ENCODE peak calls at places on chromosomes 6 and 20, in seven cellular contexts. Q is transverse colon; L is left ventricle myocardium inferior; J is adrenal gland; F is naive thymus-derived CD4-positive, alpha-beta T cell; E is endothelial cell of umbilical vein; B is fibroblast of pulmonary artery. G is an unnamed sample.

GRCh38 chr6:33632603-33633039 is 11.5 kb downstream of the ITPR3 start:
- DNase-seq in Q (peak), L (no peak), F (peak), E (peak), B (peak), J (peak), G (peak)

GRCh38 chr6:81978230-81978629 is 225.7 kb upstream of the TENT5A start:
- DNase-seq in Q (no peak), J (no peak), L (no peak), E (no peak), B (no peak), F (no peak), G (no peak)

GRCh38 chr6:11700118-11700718 is 78.4 kb downstream of the ADTRP start:
- DNase-seq in E (peak), J (no peak), F (peak), L (no peak), B (peak), Q (no peak), G (no peak)

GRCh38 chr20:59027746-59028320 is 4.3 kb downstream of the ATP5F1E start:
- DNase-seq in J (no peak), F (no peak), E (no peak), B (peak), Q (no peak), L (no peak), G (no peak)

GRCh38 chr6:103027532-103027931 is 1634.0 kb downstream of the GRIK2 start:
- DNase-seq in F (no peak), Q (no peak), B (no peak), J (no peak), E (no peak), L (no peak), G (no peak)

GRCh38 chr20:35974256-35974655 is 5.9 kb downstream of the CNBD2 start:
- DNase-seq in E (no peak), L (no peak), B (no peak), Q (no peak), J (no peak), F (no peak), G (no peak)

GRCh38 chr20:3082306-3082951 is 2.1 kb downstream of the AVP start:
- DNase-seq in Q (no peak), E (no peak), J (no peak), F (no peak), L (no peak), B (no peak), G (peak)

GRCh38 chr6:116766506-116767176 is 1.1 kb upstream of the FAM162B start:
- DNase-seq in F (no peak), L (no peak), E (no peak), B (no peak), Q (no peak), J (no peak), G (no peak)

GRCh38 chr6:152201134-152201533 is 393.7 kb downstream of the ESR1 start:
- DNase-seq in J (no peak), F (no peak), Q (no peak), B (no peak), E (no peak), L (no peak), G (no peak)

GRCh38 chr6:125129354-125129753 is 24.2 kb upstream of the TPD52L1 start:
- DNase-seq in L (no peak), F (no peak), Q (no peak), B (no peak), J (no peak), E (no peak), G (no peak)
- H3K4me3 ChIP-seq in L (no peak), F (no peak), Q (no peak), B (no peak), J (no peak), E (no peak), G (no peak)

GRCh38 chr20:44581515-44581914 is 864 bp upstream of the PKIG start:
- DNase-seq in F (no peak), J (no peak), L (no peak), B (no peak), E (peak), Q (no peak), G (no peak)

GRCh38 chr20:44583179-44583578 is 800 bp downstream of the PKIG start:
- DNase-seq in B (no peak), E (peak), Q (no peak), J (no peak), L (no peak), F (no peak), G (no peak)

GRCh38 chr20:44580581-44581268 is 1.7 kb upstream of the PKIG start:
- DNase-seq in F (no peak), Q (no peak), J (peak), B (no peak), E (peak), L (no peak), G (no peak)

GRCh38 chr20:44584103-44584690 is 1.8 kb downstream of the PKIG start:
- DNase-seq in F (no peak), L (no peak), E (no peak), J (no peak), B (no peak), Q (no peak), G (no peak)

GRCh38 chr20:44582321-44583025 is at the start of gene PKIG:
- DNase-seq in B (peak), F (no peak), Q (no peak), J (peak), L (no peak), E (peak), G (no peak)
- H3K4me3 ChIP-seq in B (peak), F (no peak), Q (peak), J (no peak), L (peak), E (peak), G (no peak)

GRCh38 chr20:37567671-37568588 is 40.3 kb upstream of the BLCAP start:
- DNase-seq in Q (no peak), E (peak), F (no peak), L (no peak), B (peak), J (no peak), G (no peak)
- H3K4me3 ChIP-seq in Q (no peak), E (no peak), F (no peak), L (no peak), B (no peak), J (no peak), G (no peak)

GRCh38 chr20:57043669-57044268 is 222.7 kb downstream of the BMP7 start:
- DNase-seq in F (no peak), E (no peak), Q (no peak), B (no peak), J (no peak), L (no peak), G (no peak)

GRCh38 chr20:57049298-57049697 is 217.1 kb downstream of the BMP7 start:
- DNase-seq in L (no peak), F (no peak), E (no peak), B (no peak), Q (no peak), J (no peak), G (no peak)

GRCh38 chr20:57051096-57051495 is 215.3 kb downstream of the BMP7 start:
- DNase-seq in Q (no peak), J (no peak), L (no peak), F (no peak), E (no peak), B (no peak), G (no peak)

GRCh38 chr20:57048027-57048869 is 218.2 kb downstream of the BMP7 start:
- DNase-seq in Q (peak), E (no peak), F (peak), L (no peak), B (peak), J (peak), G (peak)

DNA sequence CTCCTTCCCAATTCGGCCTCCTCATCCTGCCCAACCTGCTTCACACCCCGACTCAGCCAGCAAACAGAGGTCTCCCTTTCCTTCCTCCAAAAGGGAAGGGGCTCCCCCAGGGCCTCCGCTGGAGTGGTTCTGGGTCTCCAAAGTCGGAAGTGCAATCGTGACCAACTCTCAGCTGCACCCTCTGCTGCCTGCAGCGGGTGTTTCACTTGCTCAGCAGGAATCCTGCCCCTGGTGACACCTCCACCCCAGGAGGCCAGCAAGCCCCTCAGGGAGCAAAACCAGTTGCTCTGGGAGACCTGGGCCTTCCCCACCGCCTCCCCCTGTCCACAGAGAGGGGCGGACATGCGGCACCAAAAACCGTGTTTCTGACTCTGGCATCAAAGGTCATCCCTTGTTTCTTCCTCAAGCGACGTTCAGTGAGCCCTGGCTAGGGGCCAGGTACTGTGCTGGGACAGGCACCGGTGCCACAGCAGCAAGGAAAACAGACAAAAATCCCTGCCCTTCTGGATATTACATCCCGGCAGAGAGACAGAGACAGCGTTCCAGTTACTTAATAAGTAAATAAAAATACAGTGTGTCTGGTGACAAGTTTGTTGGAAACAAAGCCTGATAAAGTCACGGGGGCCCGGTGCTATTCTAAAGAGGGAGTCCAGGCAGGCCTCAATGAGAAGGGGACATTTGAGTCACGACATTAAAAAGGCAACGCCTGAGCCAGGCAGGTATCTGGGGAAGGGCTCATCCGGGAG is 219.0 kb downstream of the BMP7 start:
- DNase-seq in E (no peak), Q (peak), L (no peak), J (peak), F (no peak), B (no peak), G (no peak)
- H3K4me3 ChIP-seq in E (no peak), Q (no peak), L (no peak), J (no peak), F (no peak), B (no peak), G (no peak)

DNA sequence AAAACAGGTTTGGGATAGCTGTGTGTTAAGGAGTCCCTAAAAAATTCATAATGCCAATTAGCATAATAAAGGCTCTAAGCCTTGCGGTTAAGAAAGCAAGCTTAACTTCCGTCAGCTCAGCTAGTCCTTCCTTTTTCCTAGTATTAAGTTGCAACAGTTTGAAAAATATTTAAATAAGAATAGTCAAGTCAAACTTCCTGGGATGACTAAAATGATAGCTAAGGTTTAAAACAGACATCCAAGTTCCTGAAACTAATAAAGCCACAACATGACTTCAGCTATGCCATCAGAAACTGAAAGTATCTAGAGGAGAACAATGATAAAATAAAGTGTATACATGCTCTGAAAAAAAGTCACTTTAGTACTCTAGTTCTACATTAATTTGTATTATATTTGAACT is 3.4 kb downstream of the AKIRIN2 start:
- DNase-seq in L (no peak), F (no peak), B (no peak), J (no peak), E (peak), Q (no peak), G (no peak)
- H3K4me3 ChIP-seq in L (peak), F (peak), B (peak), J (peak), E (peak), Q (peak), G (no peak)

GRCh38 chr20:10539818-10540553 is 104.9 kb downstream of the SLX4IP start:
- DNase-seq in B (no peak), Q (no peak), E (no peak), F (no peak), L (no peak), J (no peak), G (no peak)
- H3K4me3 ChIP-seq in B (no peak), Q (no peak), E (peak), F (no peak), L (no peak), J (no peak), G (no peak)

GRCh38 chr6:41779793-41780622 is at the start of gene FRS3:
- DNase-seq in B (peak), J (peak), Q (peak), L (peak), E (peak), F (peak), G (peak)

GRCh38 chr6:41780623-41781301 is at the start of gene PRICKLE4:
- DNase-seq in Q (peak), J (peak), L (peak), E (peak), F (no peak), B (peak), G (peak)

GRCh38 chr6:41779336-41779735 is 364 bp downstream of the FRS3 start:
- DNase-seq in B (no peak), Q (no peak), J (no peak), F (no peak), L (no peak), E (peak), G (peak)

GRCh38 chr6:41783106-41783780 is 2.7 kb downstream of the PRICKLE4 start:
- DNase-seq in B (no peak), J (no peak), F (no peak), L (no peak), Q (no peak), E (no peak), G (no peak)

GRCh38 chr6:41781302-41781711 is 725 bp downstream of the PRICKLE4 start:
- DNase-seq in Q (peak), E (no peak), B (no peak), L (peak), J (no peak), F (no peak), G (peak)
- H3K4me3 ChIP-seq in Q (peak), E (peak), B (peak), L (peak), J (no peak), F (no peak), G (no peak)

GRCh38 chr6:43097098-43097489 is 21.0 kb downstream of the PTK7 start:
- DNase-seq in J (no peak), L (no peak), F (no peak), E (no peak), B (no peak), Q (no peak), G (no peak)
- H3K4me3 ChIP-seq in J (no peak), L (no peak), F (no peak), E (no peak), B (no peak), Q (no peak), G (no peak)

G was measured in body of pancreas.